ENCODE peak calls at places on chromosomes 1 and 21, in four cellular contexts. One of them, this sample, is unnamed.

GRCh38 chr1:110004583-110004982 is 20.0 kb downstream of the AHCYL1 start:
- DNase-seq in NCI-H460: no peak
- DNase-seq in activated CD4-positive, alpha-beta T cell treated with anti-CD3 and anti-CD28 coated beads for 36 hours: no peak
- DNase-seq in nucleus accumbens: no peak
- DNase-seq in this sample: peak

GRCh38 chr1:6507037-6507428 is 15.6 kb upstream of the PLEKHG5 start:
- DNase-seq in NCI-H460: no peak
- DNase-seq in activated CD4-positive, alpha-beta T cell treated with anti-CD3 and anti-CD28 coated beads for 36 hours: no peak
- DNase-seq in nucleus accumbens: no peak
- DNase-seq in this sample: no peak

GRCh38 chr1:91766883-91767282 is 119.1 kb downstream of the TGFBR3 start:
- DNase-seq in NCI-H460: no peak
- DNase-seq in activated CD4-positive, alpha-beta T cell treated with anti-CD3 and anti-CD28 coated beads for 36 hours: no peak
- DNase-seq in nucleus accumbens: no peak
- DNase-seq in this sample: no peak

GRCh38 chr1:232192781-232193450 is 437.0 kb downstream of the SIPA1L2 start:
- DNase-seq in NCI-H460: no peak
- DNase-seq in activated CD4-positive, alpha-beta T cell treated with anti-CD3 and anti-CD28 coated beads for 36 hours: no peak
- DNase-seq in nucleus accumbens: no peak
- DNase-seq in this sample: no peak

GRCh38 chr1:81848880-81849500 is 48.3 kb downstream of the ADGRL2 start:
- DNase-seq in NCI-H460: no peak
- DNase-seq in activated CD4-positive, alpha-beta T cell treated with anti-CD3 and anti-CD28 coated beads for 36 hours: no peak
- DNase-seq in nucleus accumbens: no peak
- DNase-seq in this sample: peak

GRCh38 chr1:150508982-150509381 is 1.1 kb downstream of the ECM1 start:
- DNase-seq in NCI-H460: no peak
- DNase-seq in activated CD4-positive, alpha-beta T cell treated with anti-CD3 and anti-CD28 coated beads for 36 hours: no peak
- DNase-seq in nucleus accumbens: no peak
- DNase-seq in this sample: no peak

GRCh38 chr21:44713846-44714245 is 2.5 kb upstream of the TSPEAR start:
- DNase-seq in NCI-H460: no peak
- DNase-seq in activated CD4-positive, alpha-beta T cell treated with anti-CD3 and anti-CD28 coated beads for 36 hours: no peak
- DNase-seq in nucleus accumbens: no peak
- DNase-seq in this sample: no peak

GRCh38 chr1:30405081-30405480 is 318.3 kb downstream of the MATN1 start:
- DNase-seq in NCI-H460: no peak
- DNase-seq in activated CD4-positive, alpha-beta T cell treated with anti-CD3 and anti-CD28 coated beads for 36 hours: no peak
- DNase-seq in nucleus accumbens: no peak
- DNase-seq in this sample: no peak

GRCh38 chr1:218751208-218751948 is 406.2 kb downstream of the TGFB2 start:
- DNase-seq in NCI-H460: no peak
- DNase-seq in activated CD4-positive, alpha-beta T cell treated with anti-CD3 and anti-CD28 coated beads for 36 hours: no peak
- DNase-seq in nucleus accumbens: no peak
- DNase-seq in this sample: no peak

GRCh38 chr1:22792396-22793171 is 81.9 kb downstream of the EPHB2 start:
- DNase-seq in NCI-H460: no peak
- DNase-seq in activated CD4-positive, alpha-beta T cell treated with anti-CD3 and anti-CD28 coated beads for 36 hours: no peak
- DNase-seq in nucleus accumbens: no peak
- DNase-seq in this sample: no peak

GRCh38 chr1:159945483-159946241 is at the start of gene IGSF9:
- DNase-seq in NCI-H460: no peak
- DNase-seq in activated CD4-positive, alpha-beta T cell treated with anti-CD3 and anti-CD28 coated beads for 36 hours: peak
- DNase-seq in nucleus accumbens: peak
- DNase-seq in this sample: peak

This sample was measured in HT-29.